ENCODE peak calls at places on chromosome 15, in eight cellular contexts. One of them, this sample, is unnamed.
A peak's percentile ranks its signal among the peaks of the same experiment; 100 is the strongest.

GRCh38 chr15:77022646-77023575 is 28.0 kb downstream of the PSTPIP1 start:
- DNase-seq in activated B cell treated with CpG ODN at 0.5 μM for 24 hours: no peak
- DNase-seq in OCI-M1: no peak
- DNase-seq in neuronal stem cell: no peak
- DNase-seq in PC-3: no peak
- DNase-seq in IMR-90: no peak
- DNase-seq in M059J: no peak
- DNase-seq in skeletal muscle cell: no peak
- DNase-seq in this sample: no peak

GRCh38 chr15:29244544-29244943 is 25.1 kb downstream of the NSMCE3 start:
- DNase-seq in activated B cell treated with CpG ODN at 0.5 μM for 24 hours: no peak
- DNase-seq in OCI-M1: no peak
- DNase-seq in neuronal stem cell: no peak
- DNase-seq in PC-3: no peak
- DNase-seq in IMR-90: no peak
- DNase-seq in M059J: no peak
- DNase-seq in skeletal muscle cell: no peak
- DNase-seq in this sample: no peak

GRCh38 chr15:39580630-39581500 is at the start of gene THBS1:
- DNase-seq in activated B cell treated with CpG ODN at 0.5 μM for 24 hours: no peak
- DNase-seq in OCI-M1: no peak
- DNase-seq in neuronal stem cell: peak; percentile 91
- DNase-seq in PC-3: peak; percentile 94
- DNase-seq in IMR-90: peak; percentile 95
- DNase-seq in M059J: peak; percentile 97
- DNase-seq in skeletal muscle cell: peak; percentile 90
- DNase-seq in this sample: no peak

GRCh38 chr15:78004222-78004727 is 73.2 kb downstream of the TBC1D2B start:
- DNase-seq in activated B cell treated with CpG ODN at 0.5 μM for 24 hours: no peak
- DNase-seq in OCI-M1: no peak
- DNase-seq in neuronal stem cell: no peak
- DNase-seq in PC-3: no peak
- DNase-seq in IMR-90: no peak
- DNase-seq in M059J: no peak
- DNase-seq in skeletal muscle cell: no peak
- DNase-seq in this sample: no peak

GRCh38 chr15:77014137-77015081 is 19.5 kb downstream of the PSTPIP1 start:
- DNase-seq in activated B cell treated with CpG ODN at 0.5 μM for 24 hours: peak; percentile 40
- DNase-seq in OCI-M1: no peak
- DNase-seq in neuronal stem cell: no peak
- DNase-seq in PC-3: no peak
- DNase-seq in IMR-90: no peak
- DNase-seq in M059J: no peak
- DNase-seq in skeletal muscle cell: no peak
- DNase-seq in this sample: no peak

GRCh38 chr15:77179541-77179998 is 108.7 kb upstream of the TSPAN3 start:
- DNase-seq in activated B cell treated with CpG ODN at 0.5 μM for 24 hours: no peak
- DNase-seq in OCI-M1: peak; percentile 88
- DNase-seq in neuronal stem cell: no peak
- DNase-seq in PC-3: no peak
- DNase-seq in IMR-90: no peak
- DNase-seq in M059J: peak; percentile 2
- DNase-seq in skeletal muscle cell: no peak
- DNase-seq in this sample: no peak

GRCh38 chr15:98428253-98428989 is 219.9 kb upstream of the IGF1R start:
- DNase-seq in activated B cell treated with CpG ODN at 0.5 μM for 24 hours: peak; percentile 60
- DNase-seq in OCI-M1: peak; percentile 54
- DNase-seq in neuronal stem cell: peak; percentile 73
- DNase-seq in PC-3: peak; percentile 72
- DNase-seq in IMR-90: peak; percentile 50
- DNase-seq in M059J: peak; percentile 59
- DNase-seq in skeletal muscle cell: no peak
- DNase-seq in this sample: peak; percentile 30

GRCh38 chr15:94744080-94744793 is 512.9 kb downstream of the MCTP2 start:
- DNase-seq in activated B cell treated with CpG ODN at 0.5 μM for 24 hours: no peak
- DNase-seq in OCI-M1: no peak
- DNase-seq in neuronal stem cell: no peak
- DNase-seq in PC-3: no peak
- DNase-seq in IMR-90: no peak
- DNase-seq in M059J: no peak
- DNase-seq in skeletal muscle cell: no peak
- DNase-seq in this sample: no peak

GRCh38 chr15:101161656-101162055 is 90.2 kb downstream of the CHSY1 start:
- DNase-seq in activated B cell treated with CpG ODN at 0.5 μM for 24 hours: no peak
- DNase-seq in OCI-M1: no peak
- DNase-seq in neuronal stem cell: no peak
- DNase-seq in PC-3: no peak
- DNase-seq in IMR-90: no peak
- DNase-seq in M059J: no peak
- DNase-seq in skeletal muscle cell: no peak
- DNase-seq in this sample: no peak

GRCh38 chr15:26115229-26115943 is 252.3 kb upstream of the ATP10A start:
- DNase-seq in activated B cell treated with CpG ODN at 0.5 μM for 24 hours: no peak
- DNase-seq in OCI-M1: no peak
- DNase-seq in neuronal stem cell: peak; percentile 51
- DNase-seq in PC-3: no peak
- DNase-seq in IMR-90: no peak
- DNase-seq in M059J: no peak
- DNase-seq in skeletal muscle cell: no peak
- DNase-seq in this sample: no peak

GRCh38 chr15:80500021-80500420 is 95.8 kb downstream of the ARNT2 start:
- DNase-seq in activated B cell treated with CpG ODN at 0.5 μM for 24 hours: no peak
- DNase-seq in OCI-M1: no peak
- DNase-seq in neuronal stem cell: no peak
- DNase-seq in PC-3: no peak
- DNase-seq in IMR-90: no peak
- DNase-seq in M059J: no peak
- DNase-seq in skeletal muscle cell: no peak
- DNase-seq in this sample: no peak

GRCh38 chr15:65355983-65356353 is 21.8 kb downstream of the IGDCC3 start:
- DNase-seq in activated B cell treated with CpG ODN at 0.5 μM for 24 hours: no peak
- DNase-seq in OCI-M1: no peak
- DNase-seq in neuronal stem cell: no peak
- DNase-seq in PC-3: no peak
- DNase-seq in IMR-90: no peak
- DNase-seq in M059J: no peak
- DNase-seq in skeletal muscle cell: no peak
- DNase-seq in this sample: no peak

GRCh38 chr15:100114526-100114925 is 227.2 kb downstream of the ADAMTS17 start:
- DNase-seq in activated B cell treated with CpG ODN at 0.5 μM for 24 hours: no peak
- DNase-seq in OCI-M1: no peak
- DNase-seq in neuronal stem cell: peak; percentile 37
- DNase-seq in PC-3: no peak
- DNase-seq in IMR-90: peak; percentile 48
- DNase-seq in M059J: peak; percentile 78
- DNase-seq in skeletal muscle cell: no peak
- DNase-seq in this sample: no peak

GRCh38 chr15:88897456-88898194 is 2.3 kb upstream of the HAPLN3 start:
- DNase-seq in activated B cell treated with CpG ODN at 0.5 μM for 24 hours: no peak
- DNase-seq in OCI-M1: peak; percentile 75
- DNase-seq in neuronal stem cell: no peak
- DNase-seq in PC-3: peak; percentile 77
- DNase-seq in IMR-90: peak; percentile 71
- DNase-seq in M059J: peak; percentile 81
- DNase-seq in skeletal muscle cell: no peak
- DNase-seq in this sample: peak; percentile 50

GRCh38 chr15:101472033-101472432 is 17.5 kb downstream of the PCSK6 start:
- DNase-seq in activated B cell treated with CpG ODN at 0.5 μM for 24 hours: no peak
- DNase-seq in OCI-M1: no peak
- DNase-seq in neuronal stem cell: no peak
- DNase-seq in PC-3: no peak
- DNase-seq in IMR-90: no peak
- DNase-seq in M059J: no peak
- DNase-seq in skeletal muscle cell: no peak
- DNase-seq in this sample: no peak

GRCh38 chr15:70111203-70112017 is 13.7 kb upstream of the TLE3 start:
- DNase-seq in activated B cell treated with CpG ODN at 0.5 μM for 24 hours: no peak
- DNase-seq in OCI-M1: peak; percentile 83
- DNase-seq in neuronal stem cell: peak; percentile 93
- DNase-seq in PC-3: peak; percentile 61
- DNase-seq in IMR-90: peak; percentile 73
- DNase-seq in M059J: peak; percentile 67
- DNase-seq in skeletal muscle cell: peak; percentile 83
- DNase-seq in this sample: peak; percentile 88

GRCh38 chr15:62739507-62739906 is 303.0 kb upstream of the TPM1 start:
- DNase-seq in activated B cell treated with CpG ODN at 0.5 μM for 24 hours: no peak
- DNase-seq in OCI-M1: no peak
- DNase-seq in neuronal stem cell: no peak
- DNase-seq in PC-3: peak; percentile 70
- DNase-seq in IMR-90: peak; percentile 86
- DNase-seq in M059J: peak; percentile 87
- DNase-seq in skeletal muscle cell: no peak
- DNase-seq in this sample: no peak

GRCh38 chr15:25989327-25989726 is 126.2 kb upstream of the ATP10A start:
- DNase-seq in activated B cell treated with CpG ODN at 0.5 μM for 24 hours: no peak
- DNase-seq in OCI-M1: no peak
- DNase-seq in neuronal stem cell: no peak
- DNase-seq in PC-3: no peak
- DNase-seq in IMR-90: no peak
- DNase-seq in M059J: no peak
- DNase-seq in skeletal muscle cell: no peak
- DNase-seq in this sample: no peak

GRCh38 chr15:53038542-53038941 is 248.4 kb upstream of the ONECUT1 start:
- DNase-seq in activated B cell treated with CpG ODN at 0.5 μM for 24 hours: no peak
- DNase-seq in OCI-M1: no peak
- DNase-seq in neuronal stem cell: no peak
- DNase-seq in PC-3: no peak
- DNase-seq in IMR-90: no peak
- DNase-seq in M059J: no peak
- DNase-seq in skeletal muscle cell: no peak
- DNase-seq in this sample: no peak

GRCh38 chr15:89797678-89798201 is 16.9 kb downstream of the ANPEP start:
- DNase-seq in activated B cell treated with CpG ODN at 0.5 μM for 24 hours: no peak
- DNase-seq in OCI-M1: no peak
- DNase-seq in neuronal stem cell: no peak
- DNase-seq in PC-3: no peak
- DNase-seq in IMR-90: no peak
- DNase-seq in M059J: no peak
- DNase-seq in skeletal muscle cell: no peak
- DNase-seq in this sample: no peak

This sample was measured in NCI-H446.